ENCODE peak calls at places on chromosome 3, in seven cellular contexts. One of them, this sample, is unnamed. For H3K4me1, the result is how much of the 10 kb centered on the place peaks cover.

GRCh38 chr3:119340014-119340413 is 45.8 kb downstream of the ARHGAP31 start:
- DNase-seq in tibial artery: no peak
- DNase-seq in thoracic aorta: no peak
- DNase-seq in PC-3: no peak
- DNase-seq in MM.1S: no peak
- DNase-seq in ovary: no peak
- DNase-seq in transverse colon: no peak
- DNase-seq in this sample: no peak

GRCh38 chr3:61897848-61898247 is 336.5 kb downstream of the PTPRG start:
- DNase-seq in MM.1S: no peak
- DNase-seq in ovary: no peak
- DNase-seq in PC-3: no peak
- DNase-seq in tibial artery: no peak
- DNase-seq in transverse colon: no peak
- DNase-seq in thoracic aorta: no peak
- DNase-seq in this sample: no peak

GRCh38 chr3:98733778-98734281 is 29.3 kb upstream of the ST3GAL6 start:
- DNase-seq in ovary: no peak
- DNase-seq in thoracic aorta: no peak
- DNase-seq in PC-3: peak
- DNase-seq in transverse colon: peak
- DNase-seq in MM.1S: peak
- DNase-seq in tibial artery: no peak
- DNase-seq in this sample: no peak

GRCh38 chr3:157136647-157137387 is 23.1 kb downstream of the CCNL1 start:
- DNase-seq in tibial artery: no peak
- DNase-seq in PC-3: peak
- DNase-seq in ovary: no peak
- DNase-seq in MM.1S: peak
- DNase-seq in thoracic aorta: no peak
- DNase-seq in transverse colon: peak
- DNase-seq in this sample: peak

GRCh38 chr3:17175187-17175839 is 290.6 kb downstream of the PLCL2 start:
- DNase-seq in MM.1S: no peak
- DNase-seq in tibial artery: no peak
- DNase-seq in thoracic aorta: no peak
- DNase-seq in ovary: no peak
- DNase-seq in PC-3: peak
- DNase-seq in transverse colon: no peak
- DNase-seq in this sample: no peak

GRCh38 chr3:25009665-25010064 is 418.4 kb upstream of the RARB start:
- DNase-seq in MM.1S: no peak
- DNase-seq in transverse colon: no peak
- DNase-seq in PC-3: no peak
- DNase-seq in tibial artery: no peak
- DNase-seq in ovary: no peak
- DNase-seq in thoracic aorta: no peak
- DNase-seq in this sample: no peak

GRCh38 chr3:23271876-23272741 is 69.0 kb downstream of the UBE2E2 start:
- DNase-seq in PC-3: no peak
- DNase-seq in transverse colon: no peak
- DNase-seq in MM.1S: no peak
- DNase-seq in ovary: no peak
- DNase-seq in thoracic aorta: no peak
- DNase-seq in tibial artery: no peak
- DNase-seq in this sample: peak

GRCh38 chr3:143653935-143654334 is 194.3 kb downstream of the SLC9A9 start:
- DNase-seq in thoracic aorta: no peak
- DNase-seq in ovary: no peak
- DNase-seq in PC-3: no peak
- DNase-seq in MM.1S: no peak
- DNase-seq in tibial artery: no peak
- DNase-seq in transverse colon: no peak
- DNase-seq in this sample: no peak

GRCh38 chr3:108391917-108392585 is 95.7 kb downstream of the HHLA2 start:
- DNase-seq in tibial artery: no peak
- DNase-seq in thoracic aorta: no peak
- DNase-seq in PC-3: peak
- DNase-seq in transverse colon: no peak
- DNase-seq in ovary: no peak
- DNase-seq in MM.1S: no peak
- DNase-seq in this sample: no peak

GRCh38 chr3:38662544-38662943 is 13.1 kb upstream of the SCN5A start:
- DNase-seq in ovary: no peak
- DNase-seq in thoracic aorta: no peak
- DNase-seq in PC-3: peak
- DNase-seq in tibial artery: no peak
- DNase-seq in transverse colon: no peak
- DNase-seq in MM.1S: peak
- DNase-seq in this sample: no peak

GRCh38 chr3:109018828-109019227 is 65.1 kb upstream of the GUCA1C start:
- DNase-seq in ovary: no peak
- DNase-seq in tibial artery: no peak
- DNase-seq in MM.1S: no peak
- DNase-seq in thoracic aorta: no peak
- DNase-seq in transverse colon: no peak
- DNase-seq in PC-3: peak
- DNase-seq in this sample: peak

GRCh38 chr3:127743676-127744075 is 70.9 kb downstream of the ABTB1 start:
- DNase-seq in thoracic aorta: no peak
- DNase-seq in tibial artery: no peak
- DNase-seq in ovary: no peak
- DNase-seq in MM.1S: no peak
- DNase-seq in transverse colon: no peak
- DNase-seq in PC-3: no peak
- DNase-seq in this sample: no peak

DNA sequence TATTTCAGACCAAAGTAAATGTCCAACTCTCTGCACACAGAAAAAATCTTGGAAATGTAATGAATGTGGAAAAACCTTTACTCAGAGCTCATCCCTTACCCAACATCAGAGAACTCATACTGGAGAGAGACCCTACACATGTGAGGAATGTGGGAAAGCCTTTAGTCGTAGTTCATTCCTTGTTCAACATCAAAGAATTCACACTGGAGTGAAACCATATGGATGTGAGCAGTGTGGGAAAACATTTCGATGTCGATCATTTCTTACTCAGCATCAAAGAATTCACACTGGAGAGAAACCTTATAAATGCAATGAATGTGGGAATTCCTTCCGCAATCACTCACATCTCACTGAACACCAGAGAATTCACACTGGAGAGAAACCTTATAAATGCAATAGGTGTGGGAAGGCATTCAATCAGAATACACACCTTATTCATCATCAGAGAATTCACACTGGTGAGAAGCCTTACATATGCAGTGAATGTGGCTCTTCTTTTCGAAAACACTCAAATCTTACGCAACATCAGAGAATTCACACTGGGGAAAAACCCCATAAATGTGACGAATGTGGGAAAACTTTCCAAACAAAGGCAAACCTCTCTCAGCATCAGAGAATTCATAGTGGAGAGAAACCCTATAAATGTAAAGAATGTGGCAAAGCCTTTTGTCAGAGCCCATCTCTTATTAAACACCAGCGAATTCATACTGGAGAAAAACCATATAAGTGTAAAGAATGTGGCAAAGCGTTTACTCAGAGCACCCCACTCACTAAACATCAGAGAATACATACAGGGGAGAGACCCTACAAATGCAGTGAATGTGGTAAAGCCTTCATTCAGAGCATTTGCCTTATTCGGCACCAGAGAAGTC is 8.0 kb upstream of the ZNF501 start:
- DNase-seq in MM.1S: no peak
- DNase-seq in thoracic aorta: no peak
- DNase-seq in tibial artery: no peak
- DNase-seq in ovary: no peak
- DNase-seq in PC-3: no peak
- DNase-seq in transverse colon: no peak
- DNase-seq in this sample: no peak
- TF ChIP-seq CTCF in MM.1S: no peak
- TF ChIP-seq CTCF in thoracic aorta: no peak
- TF ChIP-seq CTCF in tibial artery: no peak
- TF ChIP-seq CTCF in ovary: no peak
- TF ChIP-seq CTCF in PC-3: no peak
- TF ChIP-seq CTCF in transverse colon: no peak
- TF ChIP-seq CTCF in this sample: no peak

GRCh38 chr3:10467904-10468610 is 37.3 kb downstream of the ATP2B2 start:
- DNase-seq in PC-3: peak
- DNase-seq in MM.1S: no peak
- DNase-seq in ovary: no peak
- DNase-seq in thoracic aorta: no peak
- DNase-seq in transverse colon: no peak
- DNase-seq in tibial artery: no peak
- DNase-seq in this sample: no peak
- H3K4me1 ChIP-seq in PC-3: under half
- H3K4me1 ChIP-seq in MM.1S: under half
- H3K4me1 ChIP-seq in ovary: under half
- H3K4me1 ChIP-seq in thoracic aorta: under half
- H3K4me1 ChIP-seq in transverse colon: under half
- H3K4me1 ChIP-seq in tibial artery: under half
- H3K4me1 ChIP-seq in this sample: under half

DNA sequence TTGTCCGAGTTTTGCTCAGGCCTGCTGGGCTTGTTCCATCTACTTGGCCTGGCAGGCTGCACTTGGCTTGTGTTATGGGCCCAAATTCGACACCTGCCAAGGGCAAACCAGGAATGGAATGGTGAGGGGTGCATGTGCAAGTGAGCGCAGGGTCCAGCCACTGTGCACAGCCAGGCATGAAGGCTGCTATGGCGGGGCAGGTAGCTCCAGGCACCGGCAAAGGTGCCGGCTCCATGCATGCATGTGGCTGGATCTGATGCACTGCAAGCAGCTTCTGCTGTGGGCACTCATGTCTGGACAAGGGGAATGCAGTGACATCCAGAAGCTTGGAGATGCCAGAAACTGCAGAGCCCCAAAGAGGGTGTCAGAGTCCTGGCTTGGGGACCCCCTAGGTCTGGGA is 463.0 kb downstream of the EPHA3 start:
- DNase-seq in thoracic aorta: no peak
- DNase-seq in PC-3: no peak
- DNase-seq in tibial artery: no peak
- DNase-seq in MM.1S: no peak
- DNase-seq in ovary: no peak
- DNase-seq in transverse colon: no peak
- DNase-seq in this sample: no peak
- TF ChIP-seq CTCF in thoracic aorta: no peak
- TF ChIP-seq CTCF in PC-3: no peak
- TF ChIP-seq CTCF in tibial artery: no peak
- TF ChIP-seq CTCF in MM.1S: no peak
- TF ChIP-seq CTCF in ovary: no peak
- TF ChIP-seq CTCF in transverse colon: no peak
- TF ChIP-seq CTCF in this sample: no peak

DNA sequence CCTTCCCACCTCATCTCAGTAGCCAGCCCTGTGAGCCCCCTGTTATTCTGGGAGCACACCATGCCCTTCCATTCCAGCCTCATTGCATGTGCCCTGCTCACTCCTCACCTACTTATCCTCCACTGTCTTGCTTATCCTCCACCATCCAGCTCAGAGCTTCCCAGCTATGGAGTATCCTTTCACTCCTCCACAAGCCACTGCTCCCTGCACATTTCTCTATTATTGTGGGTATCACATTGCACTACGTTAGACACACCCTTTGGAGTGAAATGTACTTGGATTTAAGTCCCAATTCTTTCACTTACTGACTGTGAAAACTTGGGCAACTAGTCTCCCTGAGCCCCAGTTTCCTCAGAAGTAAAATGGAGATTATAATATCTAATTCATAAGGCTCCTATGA is 4.3 kb downstream of the MASP1 start:
- DNase-seq in tibial artery: no peak
- DNase-seq in MM.1S: no peak
- DNase-seq in PC-3: no peak
- DNase-seq in ovary: no peak
- DNase-seq in thoracic aorta: no peak
- DNase-seq in transverse colon: no peak
- DNase-seq in this sample: no peak
- H3K4me1 ChIP-seq in tibial artery: under half
- H3K4me1 ChIP-seq in MM.1S: under half
- H3K4me1 ChIP-seq in PC-3: under half
- H3K4me1 ChIP-seq in ovary: under half
- H3K4me1 ChIP-seq in thoracic aorta: under half
- H3K4me1 ChIP-seq in transverse colon: under half
- H3K4me1 ChIP-seq in this sample: under half

DNA sequence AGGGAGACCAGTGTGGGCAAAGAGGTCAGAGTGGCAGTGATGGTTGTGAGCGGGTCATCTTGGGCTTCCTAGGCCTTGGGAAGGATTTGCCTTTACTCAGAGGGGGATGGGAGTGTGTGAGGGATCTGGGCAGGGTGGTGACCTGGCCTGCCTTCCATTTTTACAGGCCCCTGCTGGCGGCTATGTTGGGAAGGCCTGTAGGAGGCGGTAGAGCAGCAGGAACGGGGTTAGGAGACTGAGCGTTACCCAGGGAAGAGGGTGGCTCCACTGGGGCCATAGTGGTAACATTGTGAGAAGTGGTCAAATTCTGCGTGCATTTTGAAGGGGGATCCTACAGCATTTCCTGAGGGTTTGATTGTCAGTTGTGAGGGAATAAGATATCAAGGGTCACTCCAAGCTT is 307.3 kb upstream of the CTDSPL start:
- DNase-seq in ovary: no peak
- DNase-seq in MM.1S: no peak
- DNase-seq in thoracic aorta: no peak
- DNase-seq in transverse colon: no peak
- DNase-seq in tibial artery: no peak
- DNase-seq in PC-3: peak
- DNase-seq in this sample: peak
- TF ChIP-seq CTCF in ovary: no peak
- TF ChIP-seq CTCF in MM.1S: peak
- TF ChIP-seq CTCF in thoracic aorta: no peak
- TF ChIP-seq CTCF in transverse colon: no peak
- TF ChIP-seq CTCF in tibial artery: no peak
- TF ChIP-seq CTCF in PC-3: peak
- TF ChIP-seq CTCF in this sample: no peak

GRCh38 chr3:50333744-50334328 is 5.8 kb upstream of the TUSC2 start:
- DNase-seq in PC-3: no peak
- DNase-seq in MM.1S: no peak
- DNase-seq in ovary: no peak
- DNase-seq in transverse colon: no peak
- DNase-seq in thoracic aorta: no peak
- DNase-seq in tibial artery: peak
- DNase-seq in this sample: no peak
- H3K4me1 ChIP-seq in PC-3: under half
- H3K4me1 ChIP-seq in MM.1S: under half
- H3K4me1 ChIP-seq in ovary: under half
- H3K4me1 ChIP-seq in transverse colon: under half
- H3K4me1 ChIP-seq in thoracic aorta: under half
- H3K4me1 ChIP-seq in tibial artery: under half
- H3K4me1 ChIP-seq in this sample: under half